ENCODE peak calls at places on chromosomes 13 and 19, in seven cellular contexts. N is IMR-90, H is tibial nerve, Y is right lobe of liver, F is ovary, L is Peyer's patch, W is sigmoid colon. Z is an unnamed sample.

GRCh38 chr19:38669532-38669931 is 22.1 kb downstream of the ACTN4 start:
- DNase-seq in N (no peak), H (no peak), Y (no peak), F (no peak), L (peak), W (no peak), Z (no peak)

GRCh38 chr19:38742906-38743305 is 1.4 kb downstream of the CAPN12 start:
- DNase-seq in N (no peak), H (no peak), Y (no peak), F (no peak), L (no peak), W (no peak), Z (no peak)

GRCh38 chr13:74046461-74046860 is 87.7 kb downstream of the KLF12 start:
- DNase-seq in N (peak), H (no peak), Y (no peak), F (no peak), L (no peak), W (no peak), Z (no peak)

GRCh38 chr13:83048419-83048818 is 833.9 kb downstream of the SLITRK1 start:
- DNase-seq in N (peak), H (no peak), Y (no peak), F (no peak), L (no peak), W (no peak), Z (no peak)

GRCh38 chr13:94858856-94859811 is 146.8 kb upstream of the SOX21 start:
- DNase-seq in N (peak), H (peak), Y (peak), F (peak), L (no peak), W (peak), Z (peak)

GRCh38 chr13:43304945-43305344 is 281.6 kb downstream of the DNAJC15 start:
- DNase-seq in N (no peak), H (no peak), Y (no peak), F (no peak), L (no peak), W (no peak), Z (no peak)

GRCh38 chr19:30089086-30089665 is 147.1 kb downstream of the URI1 start:
- DNase-seq in N (no peak), H (no peak), Y (peak), F (no peak), L (no peak), W (no peak), Z (no peak)

GRCh38 chr13:88472316-88472715 is 801.1 kb downstream of the SLITRK5 start:
- DNase-seq in N (no peak), H (no peak), Y (no peak), F (no peak), L (no peak), W (no peak), Z (no peak)

GRCh38 chr19:36009220-36009619 is 607 bp upstream of the SYNE4 start:
- DNase-seq in N (peak), H (peak), Y (peak), F (peak), L (peak), W (peak), Z (peak)

GRCh38 chr13:46086421-46086922 is 18.4 kb downstream of the CPB2 start:
- DNase-seq in N (no peak), H (no peak), Y (no peak), F (no peak), L (no peak), W (no peak), Z (no peak)

GRCh38 chr13:101455863-101456262 is 3.4 kb downstream of the ITGBL1 start:
- DNase-seq in N (peak), H (no peak), Y (no peak), F (no peak), L (no peak), W (no peak), Z (no peak)

GRCh38 chr19:5880196-5880595 is 9.9 kb upstream of the FUT5 start:
- DNase-seq in N (no peak), H (no peak), Y (no peak), F (no peak), L (no peak), W (no peak), Z (no peak)

GRCh38 chr13:47114030-47114429 is 217.2 kb upstream of the HTR2A start:
- DNase-seq in N (peak), H (no peak), Y (no peak), F (no peak), L (no peak), W (no peak), Z (no peak)

GRCh38 chr19:47374876-47375693 is 26.0 kb downstream of the DHX34 start:
- DNase-seq in N (no peak), H (no peak), Y (no peak), F (no peak), L (no peak), W (no peak), Z (no peak)

GRCh38 chr19:38228491-38229439 is 4.7 kb upstream of the DPF1 start:
- DNase-seq in N (no peak), H (no peak), Y (no peak), F (no peak), L (no peak), W (no peak), Z (no peak)

GRCh38 chr19:10113592-10113963 is 2.1 kb downstream of the P2RY11 start:
- DNase-seq in N (no peak), H (no peak), Y (no peak), F (no peak), L (no peak), W (no peak), Z (no peak)

GRCh38 chr13:80296638-80297037 is 44.3 kb downstream of the SPRY2 start:
- DNase-seq in N (no peak), H (peak), Y (no peak), F (no peak), L (no peak), W (no peak), Z (no peak)
- TF ChIP-seq CTCF in N (no peak), H (no peak), Y (no peak), F (no peak), L (no peak), W (no peak), Z (no peak)

GRCh38 chr19:54189020-54189667 is at the start of gene MBOAT7:
- DNase-seq in N (no peak), H (no peak), Y (no peak), F (no peak), L (no peak), W (no peak), Z (no peak)
- TF ChIP-seq POLR2A in N (peak), H (peak), Y (peak), F (peak), L (peak), W (peak), Z (no peak)

GRCh38 chr13:21639604-21640003 is 31.3 kb upstream of the FGF9 start:
- DNase-seq in N (no peak), H (no peak), Y (no peak), F (no peak), L (no peak), W (no peak), Z (no peak)
- TF ChIP-seq CTCF in N (no peak), H (no peak), Y (no peak), F (no peak), L (no peak), W (no peak), Z (no peak)

GRCh38 chr19:18941628-18942354 is 774 bp upstream of the HOMER3 start:
- DNase-seq in N (no peak), H (no peak), Y (no peak), F (no peak), L (no peak), W (no peak), Z (no peak)

GRCh38 chr19:18939922-18940775 is 868 bp downstream of the HOMER3 start:
- DNase-seq in N (peak), H (peak), Y (no peak), F (peak), L (no peak), W (peak), Z (no peak)

GRCh38 chr19:18942692-18943091 is 1.7 kb upstream of the HOMER3 start:
- DNase-seq in N (no peak), H (no peak), Y (no peak), F (no peak), L (no peak), W (no peak), Z (no peak)

GRCh38 chr19:18939163-18939562 is 1.9 kb downstream of the HOMER3 start:
- DNase-seq in N (no peak), H (no peak), Y (no peak), F (no peak), L (no peak), W (no peak), Z (no peak)

DNA sequence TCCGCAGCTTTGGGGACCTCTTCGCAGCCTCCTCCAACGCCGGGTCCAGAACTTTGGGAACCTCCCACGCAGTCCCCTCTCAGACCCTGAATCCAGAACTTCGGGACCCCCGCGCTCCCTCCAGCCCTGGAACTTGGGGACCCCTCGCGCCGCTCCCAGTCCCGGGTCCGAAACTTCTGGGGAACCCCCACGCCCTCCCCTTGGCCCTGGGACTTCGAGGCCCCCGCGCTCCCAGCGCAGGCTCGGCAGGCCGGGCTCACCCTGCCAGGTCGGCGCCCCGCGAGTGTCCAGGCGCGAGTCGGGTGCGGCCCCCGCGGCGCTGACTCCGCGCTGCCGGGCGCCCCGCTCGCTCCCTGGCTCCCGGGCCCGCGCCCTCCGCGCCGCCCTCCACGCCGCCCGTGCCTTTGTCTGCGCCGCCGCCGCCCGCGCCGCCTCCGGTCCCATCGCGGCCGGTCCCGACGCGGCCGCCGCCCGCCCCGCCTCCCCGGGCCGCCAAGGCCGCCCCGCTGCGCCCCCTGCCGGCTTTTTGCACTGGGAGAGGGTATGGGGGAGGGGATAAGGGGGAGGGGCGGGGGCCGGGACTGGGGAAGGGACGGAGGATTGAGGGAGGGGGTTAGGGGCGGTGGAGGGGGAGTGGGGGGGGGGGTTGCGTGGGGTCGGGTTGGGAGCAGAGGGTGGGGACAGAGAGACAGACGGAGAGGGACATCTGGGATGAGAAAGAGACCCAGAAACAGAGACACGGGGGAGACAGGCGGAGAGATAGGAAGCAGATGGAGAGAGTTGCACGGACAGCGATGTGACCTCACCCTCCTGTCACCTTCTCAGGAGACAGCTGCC is at the start of gene HOMER3:
- DNase-seq in N (peak), H (peak), Y (peak), F (peak), L (peak), W (peak), Z (peak)
- TF ChIP-seq POLR2A in N (peak), H (peak), Y (peak), F (no peak), L (no peak), W (no peak), Z (no peak)

GRCh38 chr13:51765142-51765515 is 38.8 kb downstream of the DHRS12 start:
- DNase-seq in N (no peak), H (no peak), Y (no peak), F (no peak), L (no peak), W (no peak), Z (no peak)

GRCh38 chr13:51768378-51768921 is 35.5 kb downstream of the DHRS12 start:
- DNase-seq in N (no peak), H (no peak), Y (no peak), F (no peak), L (no peak), W (no peak), Z (no peak)

GRCh38 chr13:51768976-51769375 is 35.0 kb downstream of the DHRS12 start:
- DNase-seq in N (no peak), H (no peak), Y (no peak), F (no peak), L (no peak), W (no peak), Z (no peak)

GRCh38 chr13:51769455-51770127 is 34.4 kb downstream of the DHRS12 start:
- DNase-seq in N (no peak), H (peak), Y (no peak), F (peak), L (no peak), W (peak), Z (peak)

DNA sequence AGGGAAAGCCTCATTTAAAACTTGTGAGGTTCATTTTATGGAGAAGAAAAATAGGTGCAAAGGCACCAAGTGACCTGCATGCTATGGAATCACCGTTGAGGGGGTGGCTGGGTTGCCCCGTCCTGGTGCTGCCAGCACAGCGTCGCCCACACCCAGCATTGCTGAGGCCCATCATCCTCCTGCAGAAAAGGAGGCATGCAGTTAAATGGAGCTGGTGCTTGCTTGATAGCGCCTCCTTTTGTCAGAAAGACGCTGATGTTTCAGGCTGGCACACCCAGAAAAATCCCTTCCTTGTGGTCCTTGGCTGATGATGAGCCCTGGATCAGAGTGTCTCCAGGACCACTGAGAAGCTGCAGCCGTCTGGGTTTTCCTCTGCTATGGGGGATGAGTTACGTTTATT is 36.9 kb downstream of the DHRS12 start:
- DNase-seq in N (no peak), H (no peak), Y (no peak), F (no peak), L (no peak), W (no peak), Z (no peak)
- TF ChIP-seq CTCF in N (no peak), H (no peak), Y (no peak), F (no peak), L (no peak), W (no peak), Z (no peak)

DNA sequence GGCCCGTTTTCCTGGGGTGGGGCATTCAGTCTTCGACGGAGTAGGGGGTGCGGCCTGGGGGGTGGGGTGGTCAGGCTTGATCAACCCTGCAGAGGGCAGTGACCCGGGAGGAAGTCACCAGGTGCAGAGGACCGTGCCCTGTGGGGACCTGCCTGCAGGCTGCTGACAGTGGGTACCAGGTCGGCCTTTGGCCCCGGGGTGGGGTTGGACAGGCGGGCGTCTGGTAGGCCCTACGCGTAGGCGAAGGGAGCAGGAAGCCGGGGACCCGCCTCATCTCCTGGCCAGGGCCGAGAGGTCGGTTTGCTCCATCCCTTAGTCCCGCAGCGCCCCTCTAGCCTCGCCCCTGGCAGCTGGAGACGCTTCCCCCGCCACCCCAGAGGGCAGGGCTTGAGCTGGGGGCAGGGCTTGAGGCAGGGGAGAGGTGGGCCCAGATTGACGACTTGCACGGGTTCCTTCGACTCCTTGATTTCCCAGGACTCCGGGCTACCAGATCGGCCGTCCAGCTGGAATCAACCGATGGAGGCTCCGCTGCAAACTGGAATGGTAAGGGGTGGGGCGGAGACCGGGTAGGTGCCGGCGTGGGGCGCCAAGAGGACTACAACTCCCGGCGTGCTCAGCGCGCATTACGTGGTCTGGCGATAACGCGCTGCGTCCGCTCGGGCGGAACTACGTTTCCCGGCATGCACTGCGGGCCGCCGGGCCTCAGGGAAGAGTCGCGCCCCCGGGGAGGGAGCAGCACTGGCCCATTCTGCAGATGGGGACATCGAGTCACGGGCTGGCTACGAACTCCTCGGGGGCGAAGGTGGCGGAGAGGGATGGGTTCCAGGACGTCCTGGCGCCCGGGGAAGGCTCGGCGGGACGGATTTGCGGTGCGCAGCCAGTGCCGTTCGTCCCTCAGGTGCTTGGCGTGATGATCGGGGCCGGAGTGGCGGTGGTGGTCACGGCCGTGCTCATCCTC is at the start of gene PNPLA6:
- DNase-seq in N (peak), H (peak), Y (peak), F (peak), L (peak), W (peak), Z (peak)
- TF ChIP-seq POLR2A in N (no peak), H (peak), Y (peak), F (peak), L (peak), W (peak), Z (peak)

GRCh38 chr19:15252398-15253018 is 20.3 kb upstream of the EPHX3 start:
- DNase-seq in N (peak), H (no peak), Y (no peak), F (no peak), L (no peak), W (no peak), Z (no peak)

GRCh38 chr19:15250635-15250993 is 18.4 kb upstream of the EPHX3 start:
- DNase-seq in N (no peak), H (no peak), Y (no peak), F (no peak), L (no peak), W (no peak), Z (no peak)

GRCh38 chr19:15251010-15251748 is 18.9 kb upstream of the EPHX3 start:
- DNase-seq in N (peak), H (no peak), Y (no peak), F (no peak), L (no peak), W (no peak), Z (no peak)

GRCh38 chr19:15253076-15253475 is 20.8 kb upstream of the EPHX3 start:
- DNase-seq in N (no peak), H (no peak), Y (no peak), F (no peak), L (no peak), W (no peak), Z (no peak)

DNA sequence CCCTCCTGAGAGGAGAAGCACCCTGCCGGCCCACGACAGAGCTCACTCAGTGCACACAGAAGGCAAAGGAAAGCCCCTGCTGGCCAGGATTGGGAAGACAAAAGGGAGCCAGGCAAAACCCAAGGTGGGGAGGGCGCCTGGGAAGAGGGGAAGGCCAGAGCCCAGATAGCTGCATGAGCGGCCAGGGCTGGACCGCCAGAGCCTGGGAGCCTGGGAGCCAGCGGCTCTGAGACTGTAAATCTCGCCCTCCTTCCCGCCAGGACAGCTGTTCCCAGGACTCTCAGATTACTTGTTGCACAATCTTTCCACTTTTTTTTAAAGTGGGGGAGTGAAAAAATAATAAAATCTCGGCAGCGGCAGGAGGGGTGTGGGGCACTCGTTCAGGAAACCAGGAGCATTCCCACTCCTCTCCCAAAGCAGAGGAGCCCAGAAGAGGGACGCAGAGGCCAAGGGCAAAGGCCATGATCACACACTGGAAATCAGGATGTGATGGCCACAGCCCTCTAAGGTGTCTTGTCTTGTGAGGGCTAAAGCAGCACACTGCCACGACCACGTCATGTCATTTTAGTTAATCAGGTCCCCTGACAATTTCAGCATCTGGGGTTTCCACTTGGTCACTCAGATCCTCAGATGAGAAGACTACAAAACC is 19.6 kb upstream of the EPHX3 start:
- DNase-seq in N (peak), H (peak), Y (no peak), F (peak), L (peak), W (peak), Z (no peak)
- TF ChIP-seq CTCF in N (peak), H (peak), Y (no peak), F (peak), L (peak), W (peak), Z (peak)

GRCh38 chr19:12156254-12157058 is at the start of gene ZNF625:
- DNase-seq in N (peak), H (peak), Y (peak), F (peak), L (peak), W (peak), Z (peak)
- TF ChIP-seq POLR2A in N (peak), H (peak), Y (no peak), F (peak), L (no peak), W (no peak), Z (no peak)

Z was measured in breast epithelium.